ENCODE peak calls at places on chromosomes 1 and 21, in ten cellular contexts. V is tibial nerve; Q is endothelial cell; R is fibroblast of the aortic adventitia; Y is CD8-positive, alpha-beta T cell; U is BE2C; O is suprapubic skin; A is IMR-90; L is uterus; S is kidney epithelial cell. D is an unnamed sample.

GRCh38 chr1:221470000-221470698 is 271.7 kb downstream of the DUSP10 start:
- DNase-seq in Y (no peak), A (peak), R (no peak), S (no peak), Q (no peak), O (no peak), L (no peak), V (no peak), U (no peak), D (no peak)

GRCh38 chr1:147072371-147073061 is 99.8 kb downstream of the PRKAB2 start:
- DNase-seq in Q (peak), U (no peak), A (no peak), R (no peak), S (no peak), L (no peak), Y (no peak), V (no peak), O (no peak), D (peak)

GRCh38 chr1:41362749-41363631 is 1.8 kb downstream of the FOXO6 start:
- DNase-seq in L (no peak), V (no peak), U (no peak), Q (no peak), S (no peak), A (no peak), Y (no peak), O (no peak), R (no peak), D (no peak)

GRCh38 chr1:6523566-6523965 is 30.7 kb downstream of the NOL9 start:
- DNase-seq in Q (peak), S (no peak), L (no peak), V (no peak), O (no peak), U (peak), R (peak), A (peak), Y (no peak), D (peak)

GRCh38 chr1:233281711-233282581 is 13.6 kb downstream of the PCNX2 start:
- DNase-seq in U (no peak), Q (no peak), S (no peak), O (no peak), L (no peak), R (peak), A (peak), Y (no peak), V (no peak), D (peak)

GRCh38 chr1:24896596-24897262 is 33.3 kb downstream of the RUNX3 start:
- DNase-seq in Y (no peak), S (no peak), U (no peak), R (no peak), L (no peak), O (peak), V (no peak), Q (no peak), A (no peak), D (no peak)

GRCh38 chr1:235831148-235831547 is 35.6 kb downstream of the LYST start:
- DNase-seq in Y (no peak), L (no peak), A (peak), R (peak), O (no peak), Q (no peak), U (no peak), V (no peak), S (peak), D (peak)

GRCh38 chr1:52444465-52444864 is 40.1 kb downstream of the PRPF38A start:
- DNase-seq in A (no peak), L (no peak), R (no peak), V (no peak), O (no peak), Q (no peak), Y (no peak), S (no peak), U (no peak), D (no peak)

GRCh38 chr1:180598333-180598979 is 33.4 kb upstream of the XPR1 start:
- DNase-seq in Y (no peak), R (no peak), Q (no peak), A (no peak), S (peak), O (no peak), V (no peak), L (no peak), U (no peak), D (no peak)

GRCh38 chr1:44619261-44619900 is 54.9 kb downstream of the TMEM53 start:
- DNase-seq in O (no peak), S (peak), A (peak), Q (no peak), Y (no peak), V (no peak), R (peak), L (peak), U (no peak), D (no peak)

GRCh38 chr1:1021010-1021845 is 1.3 kb downstream of the AGRN start:
- DNase-seq in S (no peak), Y (no peak), A (peak), L (peak), Q (no peak), V (no peak), O (no peak), R (peak), U (peak), D (no peak)

GRCh38 chr1:192914696-192915095 is 105.9 kb downstream of the RGS2 start:
- DNase-seq in V (no peak), Y (no peak), R (no peak), A (no peak), S (peak), O (no peak), U (no peak), L (no peak), Q (no peak), D (no peak)

GRCh38 chr1:76146184-76146583 is 71.6 kb downstream of the ST6GALNAC3 start:
- DNase-seq in A (no peak), R (no peak), U (no peak), L (no peak), Y (no peak), O (no peak), V (no peak), Q (no peak), S (no peak), D (no peak)

GRCh38 chr1:116506132-116507004 is 64.5 kb downstream of the CD58 start:
- DNase-seq in Q (no peak), L (no peak), R (no peak), O (no peak), Y (no peak), A (no peak), U (no peak), V (no peak), S (no peak), D (no peak)

GRCh38 chr1:46166521-46167462 is 8.1 kb upstream of the TSPAN1 start:
- DNase-seq in R (no peak), V (no peak), Y (no peak), S (no peak), L (peak), Q (no peak), U (no peak), O (no peak), A (no peak), D (peak)

GRCh38 chr1:247681288-247681897 is 1.9 kb upstream of the OR13G1 start:
- DNase-seq in S (peak), V (peak), Y (no peak), O (peak), A (peak), L (no peak), Q (peak), U (peak), R (peak), D (peak)

GRCh38 chr1:76176020-76176419 is 101.5 kb downstream of the ST6GALNAC3 start:
- DNase-seq in U (no peak), L (no peak), A (no peak), Q (no peak), V (no peak), Y (no peak), S (no peak), R (no peak), O (no peak), D (no peak)

GRCh38 chr21:44929799-44930542 is 9.3 kb upstream of the ITGB2 start:
- DNase-seq in L (no peak), Q (no peak), R (no peak), A (no peak), U (no peak), S (no peak), V (no peak), O (no peak), Y (no peak), D (peak)

GRCh38 chr1:159653201-159653600 is 61.2 kb downstream of the CRP start:
- DNase-seq in R (peak), S (no peak), Q (no peak), Y (no peak), O (no peak), L (no peak), V (no peak), A (no peak), U (no peak), D (no peak)

GRCh38 chr1:186722711-186723309 is 42.6 kb upstream of the PTGS2 start:
- DNase-seq in Y (no peak), S (peak), A (peak), L (no peak), V (peak), Q (peak), U (peak), O (no peak), R (peak), D (peak)

DNA sequence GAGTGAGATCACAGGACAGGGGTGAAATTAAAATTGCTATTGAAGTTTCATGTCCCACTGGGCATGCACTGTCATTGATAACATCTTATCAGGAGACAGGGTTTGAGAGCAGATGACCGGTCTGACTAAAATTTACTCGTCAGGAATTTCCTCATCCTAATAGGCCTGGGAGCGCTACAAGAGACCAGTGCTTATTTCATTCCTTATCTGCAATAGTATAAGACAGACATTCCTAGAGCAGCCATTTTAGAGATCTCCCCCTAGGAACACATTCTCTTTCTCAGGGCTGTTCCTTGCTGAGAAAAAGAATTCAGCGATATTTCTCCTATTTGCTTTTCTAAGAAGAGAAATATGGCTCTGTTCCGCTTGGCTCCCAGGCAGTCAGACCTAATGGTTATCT is 181.4 kb upstream of the ETV3 start:
- DNase-seq in V (no peak), O (no peak), A (no peak), R (no peak), Q (no peak), S (no peak), Y (no peak), U (no peak), L (no peak), D (no peak)
- TF ChIP-seq CTCF in V (no peak), O (no peak), A (no peak), R (no peak), Q (no peak), S (no peak), Y (no peak), U (no peak), L (no peak), D (no peak)

GRCh38 chr21:38769253-38769780 is 36.4 kb upstream of the ETS2 start:
- DNase-seq in R (peak), S (no peak), V (no peak), U (no peak), O (no peak), A (peak), L (no peak), Q (no peak), Y (no peak), D (no peak)

GRCh38 chr21:38766987-38767722 is 38.6 kb upstream of the ETS2 start:
- DNase-seq in O (no peak), S (no peak), Y (peak), R (no peak), V (no peak), L (no peak), Q (no peak), U (no peak), A (no peak), D (peak)

GRCh38 chr21:38770660-38771059 is 35.1 kb upstream of the ETS2 start:
- DNase-seq in Q (no peak), S (no peak), U (no peak), Y (no peak), O (no peak), A (no peak), L (no peak), V (no peak), R (no peak), D (no peak)

GRCh38 chr21:38771536-38771935 is 34.2 kb upstream of the ETS2 start:
- DNase-seq in O (no peak), V (no peak), A (peak), Y (no peak), U (no peak), R (peak), L (no peak), Q (no peak), S (no peak), D (no peak)

GRCh38 chr21:38768385-38769071 is 37.2 kb upstream of the ETS2 start:
- DNase-seq in Y (no peak), O (no peak), Q (no peak), R (peak), U (no peak), L (no peak), V (no peak), A (peak), S (peak), D (peak)
- TF ChIP-seq CTCF in Y (no peak), O (no peak), Q (no peak), R (no peak), U (no peak), L (no peak), V (no peak), A (no peak), S (no peak), D (no peak)

GRCh38 chr1:218347316-218347712 is 2.2 kb downstream of the TGFB2 start:
- DNase-seq in O (no peak), V (no peak), A (peak), Y (no peak), L (peak), S (no peak), U (no peak), R (peak), Q (no peak), D (no peak)
- TF ChIP-seq CTCF in O (no peak), V (no peak), A (no peak), Y (no peak), L (no peak), S (no peak), U (no peak), R (peak), Q (no peak), D (no peak)

DNA sequence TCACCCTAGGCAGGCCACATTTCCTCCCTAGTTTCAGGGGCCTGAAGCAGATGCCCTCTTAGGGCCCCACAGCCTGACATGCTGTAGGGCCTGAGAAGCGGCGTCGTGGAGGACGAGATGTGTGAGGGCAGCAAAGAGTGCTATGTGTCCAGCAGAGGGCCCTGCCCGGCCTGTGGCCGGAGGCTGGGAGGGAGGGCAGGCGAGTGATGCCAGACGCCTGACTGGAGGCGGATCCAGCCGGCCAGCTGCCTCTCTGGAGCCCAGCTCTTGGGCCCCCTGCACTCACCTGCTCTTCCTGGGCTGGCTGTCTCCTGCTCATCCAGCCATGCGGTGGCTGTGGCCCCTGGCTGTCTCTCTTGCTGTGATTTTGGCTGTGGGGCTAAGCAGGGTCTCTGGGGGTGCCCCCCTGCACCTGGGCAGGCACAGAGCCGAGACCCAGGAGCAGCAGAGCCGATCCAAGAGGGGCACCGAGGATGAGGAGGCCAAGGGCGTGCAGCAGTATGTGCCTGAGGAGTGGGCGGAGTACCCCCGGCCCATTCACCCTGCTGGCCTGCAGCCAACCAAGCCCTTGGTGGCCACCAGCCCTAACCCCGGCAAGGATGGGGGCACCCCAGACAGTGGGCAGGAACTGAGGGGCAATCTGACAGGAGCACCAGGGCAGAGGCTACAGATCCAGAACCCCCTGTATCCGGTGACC is at the start of gene GPR37L1:
- DNase-seq in O (no peak), Q (peak), Y (no peak), A (peak), V (peak), L (peak), S (no peak), R (peak), U (peak), D (no peak)
- TF ChIP-seq CTCF in O (no peak), Q (peak), Y (no peak), A (peak), V (peak), L (no peak), S (peak), R (peak), U (peak), D (no peak)

GRCh38 chr1:54238353-54239040 is 38.5 kb downstream of the MRPL37 start:
- DNase-seq in S (no peak), U (no peak), Q (no peak), R (no peak), V (no peak), Y (no peak), O (no peak), L (no peak), A (no peak), D (no peak)

GRCh38 chr1:54240741-54241335 is 40.9 kb downstream of the MRPL37 start:
- DNase-seq in O (no peak), Q (no peak), A (no peak), L (no peak), V (no peak), Y (no peak), U (no peak), S (no peak), R (no peak), D (no peak)

GRCh38 chr1:54239603-54240002 is 39.6 kb downstream of the MRPL37 start:
- DNase-seq in V (no peak), A (no peak), U (no peak), L (peak), Y (no peak), R (no peak), S (no peak), O (no peak), Q (no peak), D (no peak)

GRCh38 chr1:54237656-54238055 is 37.7 kb downstream of the MRPL37 start:
- DNase-seq in Q (no peak), L (no peak), A (no peak), Y (no peak), S (no peak), O (no peak), V (no peak), U (no peak), R (no peak), D (no peak)

GRCh38 chr1:54239041-54239410 is 39.1 kb downstream of the MRPL37 start:
- DNase-seq in Q (no peak), O (no peak), U (no peak), S (no peak), R (no peak), Y (no peak), V (no peak), A (no peak), L (no peak), D (no peak)
- TF ChIP-seq CTCF in Q (no peak), O (no peak), U (no peak), S (no peak), R (no peak), Y (no peak), V (no peak), A (no peak), L (no peak), D (no peak)

GRCh38 chr1:39173119-39173994 is 31.1 kb upstream of the MACF1 start:
- DNase-seq in S (no peak), A (no peak), R (peak), Y (no peak), O (no peak), V (no peak), U (no peak), L (no peak), Q (no peak), D (no peak)
- TF ChIP-seq CTCF in S (no peak), A (peak), R (peak), Y (no peak), O (no peak), V (peak), U (no peak), L (no peak), Q (no peak), D (no peak)

GRCh38 chr1:158310623-158311022 is 20.7 kb downstream of the CD1B start:
- DNase-seq in O (no peak), L (no peak), U (no peak), Y (no peak), A (no peak), S (no peak), R (no peak), Q (no peak), V (no peak), D (no peak)

DNA sequence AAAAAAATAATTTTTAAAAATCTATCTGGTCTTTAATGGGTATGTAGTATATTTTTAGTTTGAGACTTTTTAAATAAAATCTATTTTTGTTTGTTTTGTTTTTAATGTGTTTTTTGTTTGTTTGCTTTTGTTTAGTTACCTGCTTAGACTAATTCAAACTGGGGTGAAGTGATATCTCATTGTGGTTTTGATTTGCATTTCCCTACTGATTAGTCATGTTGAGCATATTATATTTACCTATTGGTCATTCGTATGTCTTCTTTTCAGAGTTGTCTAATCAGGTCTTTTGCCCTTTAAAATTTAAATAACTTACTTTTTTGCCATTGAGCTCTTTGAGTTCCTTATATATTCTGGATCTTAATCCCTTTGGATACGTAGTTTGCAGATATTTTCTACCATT is 20.3 kb downstream of the CD1B start:
- DNase-seq in V (no peak), S (no peak), Q (no peak), Y (no peak), U (no peak), O (no peak), L (no peak), A (no peak), R (no peak), D (no peak)
- TF ChIP-seq CTCF in V (no peak), S (no peak), Q (no peak), Y (no peak), U (no peak), O (no peak), L (no peak), A (no peak), R (no peak), D (no peak)

DNA sequence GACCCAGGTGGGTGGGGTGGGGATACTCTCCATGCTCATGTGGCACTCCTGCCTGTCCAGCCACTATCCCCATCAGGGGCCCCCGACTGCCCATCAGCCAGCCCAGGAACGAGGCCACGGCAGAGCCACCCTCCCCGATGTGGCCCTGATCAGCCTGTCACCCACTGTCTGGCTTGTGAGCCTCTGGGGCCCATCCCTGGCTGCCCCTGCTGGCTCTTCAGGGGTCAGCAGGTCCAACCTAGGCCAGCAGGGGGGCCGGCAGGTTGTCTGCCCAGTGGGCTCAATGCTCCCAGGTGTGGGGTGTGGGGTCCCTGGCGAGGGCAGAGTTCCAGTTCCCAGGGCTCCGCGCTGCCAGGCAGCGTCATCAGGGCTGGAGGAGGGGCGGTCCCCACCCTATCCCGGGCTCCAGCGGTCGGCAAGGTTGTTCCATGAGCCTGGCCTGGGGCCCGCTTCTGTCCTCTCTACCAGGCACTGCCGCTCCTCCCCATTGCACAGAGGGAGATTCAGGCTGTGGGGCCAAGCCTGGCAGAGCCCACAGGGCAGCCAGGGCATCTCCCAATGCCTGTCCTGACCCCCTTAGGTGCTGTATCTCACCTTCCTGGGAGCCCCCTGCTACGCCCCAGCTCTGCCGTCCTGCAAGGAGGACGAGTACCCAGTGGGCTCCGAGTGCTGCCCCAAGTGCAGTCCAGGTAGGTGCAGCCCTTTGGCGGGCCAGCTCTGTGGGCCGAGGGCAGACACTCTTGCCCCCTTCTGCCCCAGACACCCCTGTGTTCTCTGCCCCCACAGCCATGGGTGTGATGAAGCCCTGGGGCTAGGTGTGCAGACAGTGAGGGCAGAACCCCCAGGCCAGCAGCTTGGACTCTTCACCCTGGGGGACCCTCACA is 1.2 kb downstream of the TNFRSF14 start:
- DNase-seq in A (no peak), V (no peak), Q (no peak), S (no peak), Y (no peak), R (no peak), L (no peak), U (no peak), O (no peak), D (no peak)
- TF ChIP-seq CTCF in A (no peak), V (no peak), Q (no peak), S (no peak), Y (no peak), R (peak), L (no peak), U (no peak), O (peak), D (no peak)

GRCh38 chr1:2555634-2556276 is 416 bp upstream of the TNFRSF14 start:
- DNase-seq in A (no peak), V (peak), U (no peak), Y (peak), O (peak), Q (no peak), R (peak), L (peak), S (no peak), D (peak)
- TF ChIP-seq CTCF in A (no peak), V (no peak), U (no peak), Y (no peak), O (no peak), Q (no peak), R (no peak), L (no peak), S (no peak), D (no peak)

GRCh38 chr1:176206006-176206960 is 803 bp downstream of the COP1 start:
- DNase-seq in L (peak), Q (peak), U (peak), A (peak), R (peak), S (no peak), V (peak), O (no peak), Y (peak), D (peak)
- TF ChIP-seq CTCF in L (no peak), Q (no peak), U (no peak), A (no peak), R (no peak), S (no peak), V (no peak), O (no peak), Y (no peak), D (no peak)